ENCODE peak calls at places on chromosomes 1 and 21, in nine cellular contexts. C is GM12878, R is A549, X is suprapubic skin, N is tibial nerve, D is stomach, O is heart left ventricle, T is lower leg skin, A is Peyer's patch. F is an unnamed sample.

GRCh38 chr1:192252776-192253175 is 64.0 kb upstream of the RGS21 start:
- DNase-seq in C (no peak), R (no peak), X (no peak), N (no peak), D (no peak), O (no peak), T (no peak), A (no peak), F (no peak)

GRCh38 chr1:101511501-101511900 is 274.7 kb downstream of the S1PR1 start:
- DNase-seq in C (no peak), R (no peak), X (no peak), N (no peak), D (no peak), O (no peak), T (no peak), A (no peak), F (no peak)

GRCh38 chr1:222938986-222939385 is 124.1 kb downstream of the DISP1 start:
- DNase-seq in C (no peak), R (no peak), X (no peak), N (no peak), D (no peak), O (no peak), T (no peak), A (no peak), F (no peak)

GRCh38 chr1:43067856-43068751 is 104.0 kb downstream of the EBNA1BP2 start:
- DNase-seq in C (no peak), R (no peak), X (no peak), N (no peak), D (no peak), O (peak), T (no peak), A (no peak), F (no peak)

GRCh38 chr1:149848340-149848771 is 51.0 kb upstream of the BOLA1 start:
- DNase-seq in C (no peak), R (no peak), X (no peak), N (peak), D (no peak), O (no peak), T (no peak), A (no peak), F (no peak)

GRCh38 chr1:229640455-229640854 is 14.4 kb downstream of the URB2 start:
- DNase-seq in C (no peak), R (no peak), X (no peak), N (no peak), D (no peak), O (no peak), T (no peak), A (no peak), F (no peak)

GRCh38 chr1:101190441-101190840 is 46.4 kb upstream of the S1PR1 start:
- DNase-seq in C (no peak), R (no peak), X (no peak), N (no peak), D (no peak), O (no peak), T (no peak), A (no peak), F (no peak)

GRCh38 chr1:27233677-27234053 is 767 bp upstream of the WDTC1 start:
- DNase-seq in C (no peak), R (no peak), X (peak), N (peak), D (no peak), O (no peak), T (peak), A (peak), F (no peak)

GRCh38 chr1:243390315-243390875 is 134.6 kb downstream of the SDCCAG8 start:
- DNase-seq in C (no peak), R (no peak), X (no peak), N (no peak), D (no peak), O (no peak), T (no peak), A (no peak), F (no peak)

GRCh38 chr1:227729881-227730629 is 5.0 kb downstream of the JMJD4 start:
- DNase-seq in C (no peak), R (peak), X (no peak), N (peak), D (no peak), O (peak), T (no peak), A (peak), F (peak)

GRCh38 chr1:58809327-58810040 is 25.6 kb upstream of the JUN start:
- DNase-seq in C (no peak), R (no peak), X (no peak), N (no peak), D (no peak), O (no peak), T (peak), A (no peak), F (no peak)

GRCh38 chr1:55234016-55234415 is 18.9 kb upstream of the USP24 start:
- DNase-seq in C (no peak), R (no peak), X (no peak), N (no peak), D (no peak), O (no peak), T (no peak), A (no peak), F (no peak)

GRCh38 chr1:22808186-22808845 is 97.7 kb downstream of the EPHB2 start:
- DNase-seq in C (no peak), R (no peak), X (no peak), N (no peak), D (no peak), O (no peak), T (no peak), A (no peak), F (no peak)

GRCh38 chr1:94384485-94385353 is 33.5 kb upstream of the ABCD3 start:
- DNase-seq in C (no peak), R (peak), X (no peak), N (no peak), D (peak), O (no peak), T (no peak), A (peak), F (no peak)

GRCh38 chr1:151822404-151822803 is 9.2 kb downstream of the RORC start:
- DNase-seq in C (no peak), R (no peak), X (no peak), N (no peak), D (no peak), O (no peak), T (no peak), A (no peak), F (no peak)

GRCh38 chr1:42946120-42947009 is 12.3 kb downstream of the SLC2A1 start:
- DNase-seq in C (no peak), R (no peak), X (no peak), N (no peak), D (no peak), O (no peak), T (no peak), A (no peak), F (no peak)

GRCh38 chr21:16071082-16071481 is 341.3 kb downstream of the USP25 start:
- DNase-seq in C (no peak), R (no peak), X (no peak), N (no peak), D (no peak), O (no peak), T (no peak), A (no peak), F (peak)

GRCh38 chr1:119001181-119002018 is 13.3 kb upstream of the TBX15 start:
- DNase-seq in C (no peak), R (no peak), X (peak), N (no peak), D (no peak), O (no peak), T (no peak), A (no peak), F (no peak)

GRCh38 chr1:26349196-26349885 is 4.6 kb downstream of the CRYBG2 start:
- DNase-seq in C (no peak), R (peak), X (no peak), N (no peak), D (no peak), O (no peak), T (no peak), A (no peak), F (no peak)

GRCh38 chr21:32886339-32886738 is 114.8 kb upstream of the PAXBP1 start:
- DNase-seq in C (no peak), R (peak), X (no peak), N (no peak), D (no peak), O (no peak), T (no peak), A (no peak), F (no peak)

GRCh38 chr1:41599912-41600311 is 115.4 kb upstream of the EDN2 start:
- DNase-seq in C (no peak), R (peak), X (no peak), N (no peak), D (no peak), O (no peak), T (no peak), A (no peak), F (no peak)

GRCh38 chr1:246690100-246690499 is 34.1 kb upstream of the SCCPDH start:
- DNase-seq in C (no peak), R (no peak), X (no peak), N (no peak), D (no peak), O (no peak), T (no peak), A (no peak), F (no peak)

GRCh38 chr1:243312962-243313634 is 57.3 kb downstream of the SDCCAG8 start:
- DNase-seq in C (peak), R (no peak), X (no peak), N (no peak), D (no peak), O (no peak), T (no peak), A (no peak), F (no peak)

GRCh38 chr1:17765444-17766411 is 10.6 kb downstream of the ACTL8 start:
- DNase-seq in C (no peak), R (peak), X (no peak), N (peak), D (no peak), O (no peak), T (no peak), A (no peak), F (no peak)

GRCh38 chr1:229278120-229278741 is 7.3 kb downstream of the RAB4A start:
- DNase-seq in C (no peak), R (no peak), X (no peak), N (no peak), D (no peak), O (no peak), T (no peak), A (no peak), F (no peak)

GRCh38 chr1:155070721-155071556 is 7.4 kb downstream of the EFNA4 start:
- DNase-seq in C (no peak), R (peak), X (peak), N (peak), D (peak), O (peak), T (peak), A (peak), F (peak)

GRCh38 chr1:189697113-189697512 is 780.6 kb downstream of the BRINP3 start:
- DNase-seq in C (no peak), R (no peak), X (no peak), N (no peak), D (no peak), O (no peak), T (no peak), A (no peak), F (no peak)

GRCh38 chr1:36793452-36793851 is 240.9 kb downstream of the GRIK3 start:
- DNase-seq in C (no peak), R (no peak), X (no peak), N (no peak), D (no peak), O (no peak), T (no peak), A (no peak), F (no peak)

GRCh38 chr1:100299521-100300222 is 33.7 kb downstream of the RTCA start:
- DNase-seq in C (no peak), R (no peak), X (no peak), N (no peak), D (peak), O (no peak), T (no peak), A (no peak), F (no peak)

GRCh38 chr1:174769961-174770549 is 229.7 kb upstream of the CACYBP start:
- DNase-seq in C (peak), R (peak), X (no peak), N (no peak), D (no peak), O (no peak), T (no peak), A (no peak), F (no peak)

GRCh38 chr1:226424228-226425003 is 16.5 kb upstream of the PARP1 start:
- DNase-seq in C (no peak), R (peak), X (no peak), N (no peak), D (no peak), O (no peak), T (no peak), A (no peak), F (no peak)

GRCh38 chr1:23514121-23514679 is 16.8 kb downstream of the E2F2 start:
- DNase-seq in C (no peak), R (no peak), X (no peak), N (no peak), D (no peak), O (no peak), T (no peak), A (no peak), F (no peak)

GRCh38 chr1:156619582-156619955 is 354 bp downstream of the HAPLN2 start:
- DNase-seq in C (no peak), R (no peak), X (no peak), N (no peak), D (no peak), O (no peak), T (no peak), A (no peak), F (no peak)
- H3K4me3 ChIP-seq in C (no peak), R (no peak), X (no peak), N (no peak), D (no peak), O (no peak), T (no peak), A (no peak), F (no peak)

GRCh38 chr1:181099152-181100014 is 10.9 kb downstream of the IER5 start:
- DNase-seq in C (peak), R (no peak), X (no peak), N (no peak), D (no peak), O (no peak), T (no peak), A (no peak), F (no peak)

GRCh38 chr1:181100015-181100905 is 11.8 kb downstream of the IER5 start:
- DNase-seq in C (no peak), R (no peak), X (no peak), N (no peak), D (no peak), O (no peak), T (no peak), A (no peak), F (no peak)

GRCh38 chr1:181102841-181103240 is 14.3 kb downstream of the IER5 start:
- DNase-seq in C (no peak), R (no peak), X (no peak), N (no peak), D (no peak), O (no peak), T (no peak), A (no peak), F (no peak)

GRCh38 chr1:181101581-181102226 is 13.2 kb downstream of the IER5 start:
- DNase-seq in C (no peak), R (no peak), X (no peak), N (no peak), D (no peak), O (no peak), T (no peak), A (no peak), F (no peak)

GRCh38 chr1:181100924-181101323 is 12.4 kb downstream of the IER5 start:
- DNase-seq in C (no peak), R (no peak), X (no peak), N (no peak), D (no peak), O (no peak), T (no peak), A (no peak), F (no peak)
- TF ChIP-seq POLR2A in C (no peak), R (no peak), X (no peak), N (no peak), D (no peak), O (no peak), T (no peak), A (no peak), F (no peak)

GRCh38 chr1:66443793-66444192 is 90.2 kb upstream of the SGIP1 start:
- DNase-seq in C (no peak), R (no peak), X (no peak), N (no peak), D (no peak), O (no peak), T (no peak), A (no peak), F (no peak)
- TF ChIP-seq CTCF in C (no peak), R (no peak), X (no peak), N (no peak), D (no peak), O (no peak), T (no peak), A (no peak), F (no peak)

DNA sequence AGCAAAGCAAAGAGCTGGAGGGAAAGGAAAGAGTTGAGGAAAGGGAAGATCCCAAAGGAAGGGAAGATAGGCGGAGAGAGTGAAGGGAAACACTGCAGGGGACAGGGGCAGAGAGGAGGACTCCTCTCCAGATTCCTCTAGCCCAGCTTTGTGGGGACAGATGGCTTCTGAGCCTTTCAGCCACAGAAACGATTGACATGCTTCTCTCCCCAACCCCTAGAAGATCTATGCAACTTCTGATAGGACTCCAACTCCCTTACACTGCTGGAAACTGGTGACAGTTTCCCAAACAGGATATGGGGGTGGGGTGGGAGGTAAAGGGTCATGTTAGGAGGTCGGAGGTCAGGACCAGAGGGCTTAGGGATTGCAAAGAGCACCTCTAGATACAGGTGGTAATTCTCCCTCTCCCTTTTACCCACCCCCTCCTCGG is 6.5 kb downstream of the MEX3A start:
- DNase-seq in C (no peak), R (no peak), X (no peak), N (no peak), D (no peak), O (no peak), T (no peak), A (no peak), F (no peak)
- H3K4me3 ChIP-seq in C (peak), R (no peak), X (peak), N (no peak), D (peak), O (peak), T (no peak), A (peak), F (peak)

DNA sequence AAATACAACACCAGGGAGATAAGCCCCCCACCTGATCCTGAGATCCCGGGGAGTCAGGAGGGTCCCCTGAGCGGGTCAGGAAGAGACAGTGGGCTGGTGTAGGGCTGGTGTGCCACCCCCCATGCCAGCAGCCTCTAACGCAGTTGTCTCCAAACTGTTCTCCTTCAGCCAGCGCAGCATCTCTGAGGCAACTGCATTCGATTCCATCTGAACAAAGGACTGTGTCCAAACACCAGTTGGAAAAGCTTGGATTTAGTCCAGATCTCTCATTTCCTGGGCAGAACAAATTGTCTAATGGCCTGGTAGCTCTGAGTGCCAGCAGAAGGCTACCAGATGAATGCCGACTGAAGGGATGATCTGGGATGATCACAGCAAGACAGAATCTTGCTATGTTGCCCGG is 44.1 kb upstream of the EIF4G3 start:
- DNase-seq in C (no peak), R (no peak), X (no peak), N (no peak), D (no peak), O (no peak), T (no peak), A (no peak), F (no peak)
- TF ChIP-seq POLR2A in C (no peak), R (no peak), X (no peak), N (no peak), D (no peak), O (no peak), T (no peak), A (no peak), F (no peak)

DNA sequence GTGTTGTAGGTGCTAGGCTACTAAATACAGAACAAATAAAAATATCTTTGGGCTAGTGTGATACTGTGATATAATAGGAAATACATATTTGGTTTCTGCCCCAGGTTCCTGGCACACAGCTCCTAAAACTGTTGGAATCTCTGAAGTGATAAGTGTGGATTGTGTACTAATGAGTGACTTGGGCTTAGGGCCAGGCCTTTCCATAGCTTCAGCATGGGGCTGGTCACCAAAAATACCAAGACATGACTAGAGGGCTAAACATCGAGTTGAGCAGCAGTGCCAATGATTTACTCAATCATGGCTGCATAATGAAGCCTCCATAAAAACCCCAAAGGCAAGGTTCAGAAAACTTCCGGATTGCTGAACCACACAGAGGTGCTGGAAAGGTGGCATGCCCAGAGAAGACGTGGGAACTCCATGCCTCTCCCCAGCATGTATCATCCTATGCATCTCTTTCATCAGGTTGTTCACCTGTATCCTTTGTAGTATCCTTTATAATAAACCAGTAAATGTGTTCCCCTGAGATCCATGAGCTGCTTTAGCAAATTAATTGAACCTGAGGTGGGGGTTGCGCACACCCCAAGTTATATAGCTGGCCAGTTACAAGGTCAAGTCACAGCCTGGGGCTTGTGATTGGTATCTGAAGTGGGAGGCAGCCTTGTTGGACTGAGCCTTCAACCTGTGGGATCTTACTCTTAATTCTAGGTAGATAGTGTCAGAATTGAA is 51.6 kb downstream of the ZMYM4 start:
- DNase-seq in C (no peak), R (no peak), X (no peak), N (no peak), D (peak), O (peak), T (no peak), A (no peak), F (no peak)
- TF ChIP-seq CTCF in C (no peak), R (no peak), X (no peak), N (no peak), D (no peak), O (no peak), T (no peak), A (no peak), F (no peak)

DNA sequence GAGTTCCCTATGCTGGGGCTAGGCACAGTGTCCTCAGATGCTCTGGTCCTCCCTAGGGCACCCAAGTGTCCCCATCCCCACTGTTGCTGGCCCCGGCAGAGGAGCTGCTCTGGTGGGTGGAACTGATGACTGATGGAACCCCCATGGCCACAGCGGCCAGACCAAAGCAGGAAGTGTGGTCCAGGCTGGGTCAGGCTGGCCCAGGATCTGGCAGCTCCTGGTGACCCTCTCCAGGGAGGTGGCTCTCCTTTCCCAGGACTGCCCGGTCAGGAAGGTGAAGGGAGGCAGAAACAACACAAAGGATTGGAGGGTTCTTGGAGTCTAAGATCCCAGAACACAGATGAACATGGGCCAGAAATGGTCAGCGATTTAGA is 1.1 kb downstream of the NKAIN1 start:
- DNase-seq in C (no peak), R (no peak), X (no peak), N (no peak), D (no peak), O (no peak), T (no peak), A (no peak), F (no peak)
- H3K4me3 ChIP-seq in C (no peak), R (no peak), X (no peak), N (no peak), D (no peak), O (no peak), T (no peak), A (no peak), F (no peak)

GRCh38 chr1:88683848-88684481 is at the start of gene PKN2:
- DNase-seq in C (peak), R (peak), X (peak), N (peak), D (peak), O (peak), T (peak), A (peak), F (peak)
- TF ChIP-seq POLR2A in C (peak), R (peak), X (peak), N (peak), D (peak), O (peak), T (no peak), A (peak), F (peak)

GRCh38 chr1:1299686-1300351 is 7.9 kb downstream of the ACAP3 start:
- DNase-seq in C (no peak), R (no peak), X (no peak), N (no peak), D (no peak), O (no peak), T (no peak), A (no peak), F (no peak)
- TF ChIP-seq CTCF in C (peak), R (no peak), X (no peak), N (no peak), D (no peak), O (no peak), T (no peak), A (peak), F (peak)

F was measured in uterus.